ENCODE peak calls at places on chromosomes 13 and 19, in seven cellular contexts. U is cardiac fibroblast; B is CD4-positive, alpha-beta memory T cell; M is sigmoid colon; T is mammary epithelial cell; L is foreskin fibroblast; X is coronary artery. W is an unnamed sample.

GRCh38 chr19:45215391-45216191 is 29.6 kb downstream of the EXOC3L2 start:
- DNase-seq in U (no peak), B (no peak), M (no peak), T (peak), L (no peak), X (no peak), W (no peak)

GRCh38 chr19:10694706-10695105 is 6.5 kb upstream of the QTRT1 start:
- DNase-seq in U (no peak), B (no peak), M (no peak), T (no peak), L (no peak), X (no peak), W (no peak)

GRCh38 chr19:38162632-38163031 is 61.4 kb downstream of the DPF1 start:
- DNase-seq in U (no peak), B (no peak), M (no peak), T (no peak), L (no peak), X (no peak), W (no peak)

GRCh38 chr13:37277007-37277406 is 171.5 kb upstream of the CSNK1A1L start:
- DNase-seq in U (no peak), B (no peak), M (no peak), T (no peak), L (no peak), X (no peak), W (no peak)

GRCh38 chr19:16880884-16881554 is 7.8 kb upstream of the F2RL3 start:
- DNase-seq in U (no peak), B (no peak), M (no peak), T (no peak), L (no peak), X (no peak), W (no peak)

GRCh38 chr19:29013325-29013724 is 199.6 kb downstream of the UQCRFS1 start:
- DNase-seq in U (no peak), B (no peak), M (peak), T (no peak), L (no peak), X (no peak), W (no peak)

GRCh38 chr13:100154835-100155463 is 66.1 kb downstream of the PCCA start:
- DNase-seq in U (no peak), B (no peak), M (no peak), T (no peak), L (no peak), X (no peak), W (no peak)

GRCh38 chr13:43805681-43806128 is 18.9 kb upstream of the ENOX1 start:
- DNase-seq in U (peak), B (no peak), M (no peak), T (peak), L (no peak), X (no peak), W (no peak)

GRCh38 chr19:29665215-29665825 is at the start of gene PLEKHF1:
- DNase-seq in U (peak), B (peak), M (peak), T (peak), L (peak), X (peak), W (no peak)

GRCh38 chr13:112674412-112675383 is 15.1 kb upstream of the ATP11A start:
- DNase-seq in U (no peak), B (no peak), M (no peak), T (no peak), L (no peak), X (no peak), W (no peak)

GRCh38 chr13:106533940-106534843 is 1.3 kb downstream of the EFNB2 start:
- DNase-seq in U (peak), B (peak), M (peak), T (peak), L (peak), X (peak), W (no peak)

GRCh38 chr13:106534844-106535551 is 464 bp downstream of the EFNB2 start:
- DNase-seq in U (peak), B (peak), M (peak), T (peak), L (no peak), X (no peak), W (no peak)

GRCh38 chr13:106537521-106537920 is 2.1 kb upstream of the EFNB2 start:
- DNase-seq in U (no peak), B (no peak), M (no peak), T (no peak), L (no peak), X (no peak), W (no peak)

GRCh38 chr13:106535552-106536243 is at the start of gene EFNB2:
- DNase-seq in U (peak), B (peak), M (peak), T (peak), L (peak), X (peak), W (peak)

DNA sequence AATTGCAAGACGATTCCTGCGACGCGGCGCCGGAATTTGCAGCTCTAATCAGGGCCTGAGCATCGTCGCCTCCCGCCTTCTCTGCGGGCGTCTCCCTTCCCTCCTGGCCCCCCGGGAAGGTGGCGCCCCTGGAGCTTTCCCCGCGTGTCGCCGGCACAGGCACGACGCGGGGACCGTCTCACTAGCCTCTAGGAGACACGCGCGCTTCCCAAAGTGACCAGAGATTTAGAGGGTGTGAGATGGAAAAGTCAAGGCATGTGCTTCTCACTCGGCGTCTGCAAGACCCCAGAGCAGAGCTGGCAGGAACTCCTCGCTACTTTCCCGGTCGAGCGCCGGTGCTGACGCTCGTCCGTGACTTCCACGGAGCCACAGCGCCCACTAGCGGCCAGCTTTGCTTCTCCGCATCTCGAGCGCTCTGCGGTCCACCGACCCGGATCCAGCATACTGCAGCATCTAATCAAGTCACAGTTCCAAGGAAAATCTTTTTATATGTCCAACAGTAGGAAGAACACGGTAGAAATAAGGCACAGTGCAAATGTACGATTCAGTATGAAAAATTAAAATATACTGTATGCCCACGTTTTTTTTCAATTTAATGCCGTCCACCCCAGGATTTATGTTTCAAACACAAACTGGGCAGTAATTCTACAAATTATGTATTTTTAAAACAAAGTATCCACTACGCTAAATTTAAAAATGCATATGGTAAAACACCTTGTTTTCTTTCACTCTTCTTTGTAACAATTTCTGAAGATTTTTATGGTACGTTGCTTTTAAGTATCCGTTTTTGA is 977 bp upstream of the EFNB2 start:
- DNase-seq in U (peak), B (peak), M (peak), T (peak), L (peak), X (peak), W (peak)
- H3K4me3 ChIP-seq in U (peak), B (peak), M (peak), T (peak), L (peak), X (peak), W (peak)

GRCh38 chr19:4454952-4455738 is 2.4 kb downstream of the UBXN6 start:
- DNase-seq in U (peak), B (no peak), M (no peak), T (peak), L (peak), X (no peak), W (peak)

GRCh38 chr19:4457654-4458406 is at the start of gene UBXN6:
- DNase-seq in U (peak), B (peak), M (peak), T (peak), L (peak), X (peak), W (peak)

GRCh38 chr19:4456843-4457653 is 546 bp downstream of the UBXN6 start:
- DNase-seq in U (peak), B (no peak), M (no peak), T (peak), L (peak), X (no peak), W (peak)

GRCh38 chr19:4455742-4456565 is 1.6 kb downstream of the UBXN6 start:
- DNase-seq in U (peak), B (no peak), M (peak), T (peak), L (peak), X (no peak), W (peak)

GRCh38 chr19:4456566-4456842 is 1.1 kb downstream of the UBXN6 start:
- DNase-seq in U (peak), B (no peak), M (peak), T (peak), L (peak), X (no peak), W (peak)
- H3K4me3 ChIP-seq in U (peak), B (peak), M (peak), T (peak), L (peak), X (peak), W (peak)

DNA sequence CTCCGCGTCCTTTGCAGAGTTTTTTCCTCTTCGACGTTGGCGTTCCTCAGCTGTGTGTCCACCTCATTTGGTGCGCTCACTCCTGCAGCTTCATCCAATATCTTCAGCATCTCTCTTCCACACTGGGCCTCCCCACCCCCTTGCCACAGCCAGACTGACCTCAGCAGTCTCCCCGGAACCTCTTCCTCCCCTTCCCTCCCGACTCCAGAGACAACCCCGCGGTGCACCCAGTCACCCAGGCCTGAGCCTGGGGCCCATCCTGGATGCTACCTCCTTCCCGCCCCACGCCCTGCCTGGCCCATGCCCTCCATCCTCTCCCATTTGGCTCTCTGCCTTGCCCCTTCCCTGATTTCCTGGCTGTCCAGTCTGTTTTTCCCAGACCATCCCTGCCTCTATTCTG is 8.1 kb upstream of the C5AR2 start:
- DNase-seq in U (no peak), B (no peak), M (no peak), T (no peak), L (no peak), X (no peak), W (no peak)
- H3K4me3 ChIP-seq in U (no peak), B (no peak), M (no peak), T (no peak), L (no peak), X (no peak), W (no peak)

GRCh38 chr13:20177049-20177831 is 15.5 kb downstream of the GJB2 start:
- DNase-seq in U (no peak), B (no peak), M (no peak), T (no peak), L (no peak), X (no peak), W (no peak)
- H3K4me3 ChIP-seq in U (no peak), B (no peak), M (no peak), T (no peak), L (no peak), X (peak), W (peak)

DNA sequence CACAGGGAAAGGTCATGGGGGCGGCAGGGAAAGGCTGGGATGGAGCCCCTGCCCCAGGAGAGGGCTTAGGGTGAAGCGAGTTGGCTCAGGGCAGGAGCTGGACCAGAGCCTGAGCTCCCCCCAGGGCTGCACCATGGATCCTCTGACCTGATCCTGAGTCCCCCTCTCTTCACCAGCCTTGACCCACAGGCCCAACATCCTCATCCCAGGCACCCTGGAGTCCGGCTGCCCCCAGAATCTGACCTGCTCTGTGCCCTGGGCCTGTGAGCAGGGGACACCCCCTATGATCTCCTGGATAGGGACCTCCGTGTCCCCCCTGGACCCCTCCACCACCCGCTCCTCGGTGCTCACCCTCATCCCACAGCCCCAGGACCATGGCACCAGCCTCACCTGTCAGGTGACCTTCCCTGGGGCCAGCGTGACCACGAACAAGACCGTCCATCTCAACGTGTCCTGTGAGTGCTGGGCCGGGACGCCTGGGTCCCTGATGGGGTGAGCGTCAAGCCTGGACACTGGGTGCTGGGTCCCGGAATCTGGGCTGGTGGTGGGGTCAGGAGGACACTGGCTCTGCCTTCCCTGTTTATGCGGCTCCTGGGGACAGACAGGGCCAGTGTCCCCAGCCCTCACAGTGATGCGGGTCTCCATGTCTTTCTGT is 842 bp downstream of the SIGLEC9 start:
- DNase-seq in U (no peak), B (no peak), M (peak), T (no peak), L (no peak), X (no peak), W (no peak)
- H3K4me3 ChIP-seq in U (no peak), B (no peak), M (peak), T (no peak), L (no peak), X (peak), W (no peak)

GRCh38 chr19:32346901-32347300 is 1.5 kb downstream of the ZNF507 start:
- DNase-seq in U (no peak), B (no peak), M (no peak), T (no peak), L (no peak), X (no peak), W (no peak)
- H3K4me3 ChIP-seq in U (no peak), B (peak), M (peak), T (peak), L (peak), X (peak), W (peak)

W was measured in skeletal muscle cell.